ENCODE peak calls at places on chromosome 17, in four cellular contexts. One of them, this sample, is unnamed.

GRCh38 chr17:54968954-54969400 is 412 bp downstream of the STXBP4 start:
- DNase-seq in stomach: no peak
- DNase-seq in A549: no peak
- DNase-seq in ascending aorta: no peak
- DNase-seq in this sample: no peak

GRCh38 chr17:19305261-19305660 is 57.3 kb downstream of the B9D1 start:
- DNase-seq in stomach: no peak
- DNase-seq in A549: no peak
- DNase-seq in ascending aorta: no peak
- DNase-seq in this sample: no peak

GRCh38 chr17:74165811-74166365 is 37.6 kb upstream of the RPL38 start:
- DNase-seq in A549: no peak
- DNase-seq in stomach: no peak
- DNase-seq in ascending aorta: no peak
- DNase-seq in this sample: no peak

GRCh38 chr17:59267776-59268175 is 47.5 kb downstream of the GDPD1 start:
- DNase-seq in A549: no peak
- DNase-seq in stomach: no peak
- DNase-seq in ascending aorta: no peak
- DNase-seq in this sample: no peak

GRCh38 chr17:67469208-67469980 is 92.3 kb downstream of the PITPNC1 start:
- DNase-seq in A549: no peak
- DNase-seq in stomach: no peak
- DNase-seq in ascending aorta: no peak
- DNase-seq in this sample: no peak

GRCh38 chr17:9987779-9988585 is 82.9 kb upstream of the RCVRN start:
- DNase-seq in A549: peak; percentile 57
- DNase-seq in stomach: no peak
- DNase-seq in ascending aorta: no peak
- DNase-seq in this sample: no peak

GRCh38 chr17:4533522-4534502 is 21.4 kb downstream of the MYBBP1A start:
- DNase-seq in A549: peak; percentile 53
- DNase-seq in ascending aorta: no peak
- DNase-seq in stomach: peak; percentile 76
- DNase-seq in this sample: no peak

GRCh38 chr17:9291912-9292562 is 270.7 kb downstream of the NTN1 start:
- DNase-seq in ascending aorta: no peak
- DNase-seq in A549: peak; percentile 28
- DNase-seq in stomach: peak; percentile 42
- DNase-seq in this sample: peak; percentile 8

GRCh38 chr17:70054961-70055360 is 20.1 kb upstream of the KCNJ16 start:
- DNase-seq in stomach: no peak
- DNase-seq in ascending aorta: no peak
- DNase-seq in A549: no peak
- DNase-seq in this sample: no peak

GRCh38 chr17:75894049-75894742 is 2.6 kb downstream of the TRIM65 start:
- DNase-seq in A549: no peak
- DNase-seq in ascending aorta: no peak
- DNase-seq in stomach: no peak
- DNase-seq in this sample: no peak

GRCh38 chr17:2804912-2805311 is 8.7 kb downstream of the RAP1GAP2 start:
- DNase-seq in ascending aorta: no peak
- DNase-seq in stomach: no peak
- DNase-seq in A549: no peak
- DNase-seq in this sample: no peak

GRCh38 chr17:2808367-2809335 is 12.4 kb downstream of the RAP1GAP2 start:
- DNase-seq in stomach: no peak
- DNase-seq in ascending aorta: no peak
- DNase-seq in A549: no peak
- DNase-seq in this sample: no peak

GRCh38 chr17:2814049-2814448 is 17.8 kb downstream of the RAP1GAP2 start:
- DNase-seq in A549: no peak
- DNase-seq in stomach: no peak
- DNase-seq in ascending aorta: no peak
- DNase-seq in this sample: no peak

GRCh38 chr17:2805961-2806360 is 9.7 kb downstream of the RAP1GAP2 start:
- DNase-seq in A549: no peak
- DNase-seq in ascending aorta: no peak
- DNase-seq in stomach: no peak
- DNase-seq in this sample: no peak

DNA sequence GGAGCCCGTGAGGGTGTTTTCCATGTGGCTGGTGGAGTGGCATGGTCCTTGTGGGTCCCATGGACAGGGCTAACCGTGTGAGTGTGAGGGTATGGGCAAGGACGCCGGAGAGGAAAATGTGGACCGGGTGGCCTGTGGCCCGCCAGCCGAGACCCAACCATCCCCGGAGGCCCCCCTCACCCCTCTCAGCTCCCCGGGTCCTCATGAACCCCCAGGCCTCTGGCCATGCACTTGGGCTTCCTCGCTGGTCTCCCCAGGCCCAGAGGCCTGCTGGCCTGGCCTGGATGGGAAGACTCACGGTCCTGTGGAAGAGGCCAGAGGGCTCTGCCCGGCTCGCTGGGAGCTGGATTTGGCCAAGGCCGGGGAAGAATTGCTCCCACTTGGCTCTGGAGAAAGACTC is 13.1 kb downstream of the RAP1GAP2 start:
- DNase-seq in A549: no peak
- DNase-seq in stomach: no peak
- DNase-seq in ascending aorta: no peak
- DNase-seq in this sample: no peak
- H3K27ac ChIP-seq in A549: no peak overlapping the region
- H3K27ac ChIP-seq in stomach: no peak overlapping the region
- H3K27ac ChIP-seq in ascending aorta: no peak overlapping the region
- H3K27ac ChIP-seq in this sample: no peak overlapping the region

DNA sequence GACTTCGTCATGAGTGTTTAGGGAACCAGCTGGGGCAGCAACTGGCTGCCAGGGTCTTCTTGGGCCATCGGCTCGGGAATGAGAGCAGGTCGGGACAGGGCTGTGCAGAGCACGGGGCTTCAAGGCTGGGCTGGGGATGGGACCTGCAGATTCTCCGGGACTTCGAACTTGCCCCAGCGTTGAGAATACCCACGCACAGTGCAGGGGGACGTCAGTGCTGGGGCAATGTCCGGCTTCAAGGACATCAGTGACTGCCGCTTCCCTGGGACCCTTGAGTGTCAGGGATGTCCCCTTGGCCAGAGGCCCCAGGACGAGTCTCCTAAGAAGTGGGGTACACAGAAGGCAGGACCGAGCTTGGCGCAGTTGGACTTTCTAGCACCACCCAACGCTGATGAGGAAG is 76.3 kb downstream of the MGAT5B start:
- DNase-seq in A549: no peak
- DNase-seq in ascending aorta: no peak
- DNase-seq in stomach: no peak
- DNase-seq in this sample: no peak
- H3K4me3 ChIP-seq in A549: no peak overlapping the region
- H3K4me3 ChIP-seq in ascending aorta: no peak overlapping the region
- H3K4me3 ChIP-seq in stomach: no peak overlapping the region
- H3K4me3 ChIP-seq in this sample: no peak overlapping the region

GRCh38 chr17:561118-561517 is 153.5 kb downstream of the VPS53 start:
- DNase-seq in stomach: no peak
- DNase-seq in ascending aorta: no peak
- DNase-seq in A549: no peak
- DNase-seq in this sample: peak; percentile 36

GRCh38 chr17:563646-564045 is 151.0 kb downstream of the VPS53 start:
- DNase-seq in ascending aorta: no peak
- DNase-seq in stomach: no peak
- DNase-seq in A549: no peak
- DNase-seq in this sample: no peak

GRCh38 chr17:562174-562573 is 152.5 kb downstream of the VPS53 start:
- DNase-seq in A549: no peak
- DNase-seq in ascending aorta: no peak
- DNase-seq in stomach: no peak
- DNase-seq in this sample: no peak

GRCh38 chr17:564526-564925 is 150.1 kb downstream of the VPS53 start:
- DNase-seq in stomach: no peak
- DNase-seq in A549: no peak
- DNase-seq in ascending aorta: no peak
- DNase-seq in this sample: no peak

GRCh38 chr17:565506-565905 is 149.1 kb downstream of the VPS53 start:
- DNase-seq in stomach: no peak
- DNase-seq in A549: peak; percentile 33
- DNase-seq in ascending aorta: no peak
- DNase-seq in this sample: no peak
- TF ChIP-seq CTCF in stomach: no peak
- TF ChIP-seq CTCF in A549: peak; percentile 8
- TF ChIP-seq CTCF in ascending aorta: no peak
- TF ChIP-seq CTCF in this sample: peak; percentile 19

DNA sequence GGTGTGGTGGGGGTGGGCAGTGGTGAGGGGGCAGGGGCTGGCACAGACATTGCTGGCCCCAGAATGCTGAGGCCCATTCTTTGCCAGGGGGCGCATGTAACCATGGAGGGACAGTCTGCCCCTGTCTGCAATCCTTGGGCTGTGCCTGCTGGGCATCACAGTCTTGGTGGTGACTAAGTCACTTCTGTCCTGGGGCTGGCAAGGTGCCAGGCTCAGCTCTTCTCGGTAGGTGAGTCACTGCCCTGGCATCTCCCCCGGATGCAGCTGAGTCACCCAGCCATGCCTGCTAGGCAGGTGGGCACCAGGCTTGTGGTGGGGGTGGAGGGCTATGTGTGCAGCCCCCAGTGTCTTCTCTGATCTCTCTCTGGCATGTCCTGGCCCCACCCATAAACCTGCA is 5.6 kb downstream of the RARA start:
- DNase-seq in stomach: peak; percentile 95
- DNase-seq in A549: peak; percentile 98
- DNase-seq in ascending aorta: peak; percentile 90
- DNase-seq in this sample: peak; percentile 68
- H3K27ac ChIP-seq in stomach: peak overlapping the region; percentile 96
- H3K27ac ChIP-seq in A549: peak overlapping the region; percentile 97
- H3K27ac ChIP-seq in ascending aorta: peak overlapping the region; percentile 91
- H3K27ac ChIP-seq in this sample: peak overlapping the region; percentile 21

DNA sequence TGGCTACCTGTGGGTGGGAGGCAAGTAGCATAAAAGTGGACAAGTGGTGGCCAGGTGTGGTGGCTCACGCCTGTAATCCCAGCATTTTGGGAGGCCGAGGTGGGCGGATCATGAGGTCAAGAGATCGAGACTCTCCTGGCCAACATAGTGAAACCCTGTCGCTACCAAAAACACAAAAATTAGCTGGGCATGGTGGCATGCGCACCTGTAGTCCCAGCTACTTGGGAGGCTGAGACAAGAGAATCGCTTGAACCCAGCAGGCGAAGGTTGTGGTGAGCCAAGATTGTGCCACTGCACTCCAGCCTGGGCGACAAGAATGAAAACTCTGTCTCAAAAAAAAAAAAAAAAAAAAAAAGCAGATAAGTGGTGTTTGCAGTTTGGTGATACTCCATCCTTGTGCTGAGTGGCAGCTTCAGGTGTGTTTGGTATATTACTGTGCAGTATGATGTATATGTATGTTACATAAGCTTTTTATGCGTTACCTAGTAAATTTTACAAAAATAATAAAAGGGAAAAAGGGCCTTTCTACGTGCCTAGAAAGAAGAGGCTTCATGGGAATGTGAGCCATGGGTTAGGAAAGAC is 856 bp downstream of the ICAM2 start:
- DNase-seq in A549: no peak
- DNase-seq in ascending aorta: no peak
- DNase-seq in stomach: no peak
- DNase-seq in this sample: no peak
- H3K4me3 ChIP-seq in A549: no peak overlapping the region
- H3K4me3 ChIP-seq in ascending aorta: peak overlapping the region; percentile 60
- H3K4me3 ChIP-seq in stomach: peak overlapping the region; percentile 47
- H3K4me3 ChIP-seq in this sample: no peak overlapping the region

GRCh38 chr17:32953062-32953461 is 25.1 kb downstream of the TMEM98 start:
- DNase-seq in ascending aorta: no peak
- DNase-seq in stomach: no peak
- DNase-seq in A549: no peak
- DNase-seq in this sample: no peak
- TF ChIP-seq CTCF in ascending aorta: no peak
- TF ChIP-seq CTCF in stomach: no peak
- TF ChIP-seq CTCF in A549: no peak
- TF ChIP-seq CTCF in this sample: no peak

GRCh38 chr17:77941004-77941403 is 17.5 kb upstream of the TNRC6C start:
- DNase-seq in stomach: no peak
- DNase-seq in ascending aorta: no peak
- DNase-seq in A549: no peak
- DNase-seq in this sample: no peak

GRCh38 chr17:77944390-77945222 is 13.9 kb upstream of the TNRC6C start:
- DNase-seq in A549: no peak
- DNase-seq in stomach: no peak
- DNase-seq in ascending aorta: no peak
- DNase-seq in this sample: no peak

GRCh38 chr17:77946900-77947643 is 11.4 kb upstream of the TNRC6C start:
- DNase-seq in A549: no peak
- DNase-seq in ascending aorta: no peak
- DNase-seq in stomach: no peak
- DNase-seq in this sample: no peak

GRCh38 chr17:77942111-77942988 is 16.2 kb upstream of the TNRC6C start:
- DNase-seq in ascending aorta: no peak
- DNase-seq in stomach: no peak
- DNase-seq in A549: no peak
- DNase-seq in this sample: no peak

DNA sequence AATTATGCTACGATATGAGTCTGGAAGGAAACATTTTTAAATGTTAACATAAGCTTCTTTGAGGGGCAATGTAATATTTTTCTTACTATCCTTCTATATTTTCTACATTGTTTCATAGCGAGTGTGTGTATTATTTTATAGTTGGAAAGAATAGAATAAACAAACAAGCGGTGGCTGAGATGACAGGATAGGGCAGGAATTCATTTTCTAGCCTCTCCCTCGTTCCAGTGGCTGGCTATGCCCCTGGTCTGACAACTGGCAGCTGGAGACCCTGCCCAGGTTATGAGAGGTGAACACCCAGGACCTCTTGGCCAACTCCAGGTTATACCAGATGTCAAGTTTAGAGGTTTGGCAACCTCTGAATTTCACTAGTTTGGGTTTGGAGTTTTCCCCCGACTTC is 14.5 kb upstream of the TNRC6C start:
- DNase-seq in ascending aorta: no peak
- DNase-seq in A549: no peak
- DNase-seq in stomach: no peak
- DNase-seq in this sample: no peak
- H3K27ac ChIP-seq in ascending aorta: no peak overlapping the region
- H3K27ac ChIP-seq in A549: no peak overlapping the region
- H3K27ac ChIP-seq in stomach: no peak overlapping the region
- H3K27ac ChIP-seq in this sample: no peak overlapping the region

GRCh38 chr17:43695968-43696865 is 34.5 kb upstream of the MEOX1 start:
- DNase-seq in ascending aorta: no peak
- DNase-seq in A549: no peak
- DNase-seq in stomach: no peak
- DNase-seq in this sample: no peak

GRCh38 chr17:43694081-43694870 is 32.6 kb upstream of the MEOX1 start:
- DNase-seq in stomach: peak; percentile 79
- DNase-seq in ascending aorta: no peak
- DNase-seq in A549: peak; percentile 90
- DNase-seq in this sample: peak; percentile 55

GRCh38 chr17:43689814-43690213 is 28.1 kb upstream of the MEOX1 start:
- DNase-seq in ascending aorta: no peak
- DNase-seq in stomach: no peak
- DNase-seq in A549: no peak
- DNase-seq in this sample: no peak

GRCh38 chr17:43690624-43691316 is 29.0 kb upstream of the MEOX1 start:
- DNase-seq in A549: no peak
- DNase-seq in stomach: no peak
- DNase-seq in ascending aorta: no peak
- DNase-seq in this sample: no peak

GRCh38 chr17:43691317-43691693 is 29.6 kb upstream of the MEOX1 start:
- DNase-seq in A549: no peak
- DNase-seq in ascending aorta: no peak
- DNase-seq in stomach: no peak
- DNase-seq in this sample: no peak
- H3K4me3 ChIP-seq in A549: no peak overlapping the region
- H3K4me3 ChIP-seq in ascending aorta: no peak overlapping the region
- H3K4me3 ChIP-seq in stomach: no peak overlapping the region
- H3K4me3 ChIP-seq in this sample: no peak overlapping the region

This sample was measured in AG04450.